ENCODE peak calls at places on chromosomes 3 and 15, in eight cellular contexts. One of them, this sample, is unnamed.

GRCh38 chr15:88649286-88649733 is 10.5 kb downstream of the ISG20 start:
- DNase-seq in NCI-H69: peak; percentile 39
- DNase-seq in CD4-positive, CD25-positive, alpha-beta regulatory T cell: peak; percentile 87
- DNase-seq in amygdala: peak; percentile 89
- DNase-seq in NCI-H1092 treated with DMSO at 0.1 percent for 48 hours: no peak
- DNase-seq in coronary artery: peak; percentile 63
- DNase-seq in NCI-H146: no peak
- DNase-seq in glutamatergic neuron: no peak
- DNase-seq in this sample: no peak

GRCh38 chr3:126512026-126512425 is 5.5 kb downstream of the UROC1 start:
- DNase-seq in CD4-positive, CD25-positive, alpha-beta regulatory T cell: no peak
- DNase-seq in NCI-H1092 treated with DMSO at 0.1 percent for 48 hours: no peak
- DNase-seq in glutamatergic neuron: peak; percentile 5
- DNase-seq in NCI-H69: no peak
- DNase-seq in NCI-H146: no peak
- DNase-seq in amygdala: peak; percentile 45
- DNase-seq in coronary artery: no peak
- DNase-seq in this sample: no peak

GRCh38 chr3:67401911-67402310 is 252.5 kb downstream of the SUCLG2 start:
- DNase-seq in NCI-H146: no peak
- DNase-seq in glutamatergic neuron: no peak
- DNase-seq in amygdala: no peak
- DNase-seq in coronary artery: no peak
- DNase-seq in NCI-H69: no peak
- DNase-seq in NCI-H1092 treated with DMSO at 0.1 percent for 48 hours: no peak
- DNase-seq in CD4-positive, CD25-positive, alpha-beta regulatory T cell: no peak
- DNase-seq in this sample: no peak

GRCh38 chr3:23969393-23969792 is 24.3 kb downstream of the NR1D2 start:
- DNase-seq in CD4-positive, CD25-positive, alpha-beta regulatory T cell: no peak
- DNase-seq in NCI-H1092 treated with DMSO at 0.1 percent for 48 hours: no peak
- DNase-seq in NCI-H69: no peak
- DNase-seq in amygdala: no peak
- DNase-seq in coronary artery: no peak
- DNase-seq in glutamatergic neuron: no peak
- DNase-seq in NCI-H146: no peak
- DNase-seq in this sample: no peak

GRCh38 chr15:68990755-68991500 is 23.6 kb upstream of the NOX5 start:
- DNase-seq in NCI-H146: no peak
- DNase-seq in coronary artery: peak; percentile 54
- DNase-seq in NCI-H1092 treated with DMSO at 0.1 percent for 48 hours: no peak
- DNase-seq in CD4-positive, CD25-positive, alpha-beta regulatory T cell: no peak
- DNase-seq in NCI-H69: no peak
- DNase-seq in amygdala: no peak
- DNase-seq in glutamatergic neuron: no peak
- DNase-seq in this sample: no peak

GRCh38 chr15:71055461-71055860 is 59.8 kb upstream of the THSD4 start:
- DNase-seq in amygdala: no peak
- DNase-seq in NCI-H1092 treated with DMSO at 0.1 percent for 48 hours: no peak
- DNase-seq in NCI-H146: no peak
- DNase-seq in coronary artery: no peak
- DNase-seq in NCI-H69: no peak
- DNase-seq in glutamatergic neuron: no peak
- DNase-seq in CD4-positive, CD25-positive, alpha-beta regulatory T cell: no peak
- DNase-seq in this sample: no peak

GRCh38 chr3:45962033-45962432 is 18.8 kb downstream of the CXCR6 start:
- DNase-seq in NCI-H1092 treated with DMSO at 0.1 percent for 48 hours: no peak
- DNase-seq in amygdala: no peak
- DNase-seq in glutamatergic neuron: no peak
- DNase-seq in coronary artery: no peak
- DNase-seq in NCI-H146: no peak
- DNase-seq in CD4-positive, CD25-positive, alpha-beta regulatory T cell: peak; percentile 28
- DNase-seq in NCI-H69: no peak
- DNase-seq in this sample: no peak

GRCh38 chr15:90954712-90955671 is at the start of gene RCCD1:
- DNase-seq in glutamatergic neuron: peak; percentile 94
- DNase-seq in NCI-H69: no peak
- DNase-seq in amygdala: peak; percentile 95
- DNase-seq in NCI-H146: peak; percentile 91
- DNase-seq in CD4-positive, CD25-positive, alpha-beta regulatory T cell: peak; percentile 96
- DNase-seq in coronary artery: peak; percentile 96
- DNase-seq in NCI-H1092 treated with DMSO at 0.1 percent for 48 hours: peak; percentile 80
- DNase-seq in this sample: peak; percentile 98

GRCh38 chr3:194715022-194715800 is 29.5 kb downstream of the FAM43A start:
- DNase-seq in NCI-H69: peak; percentile 91
- DNase-seq in amygdala: no peak
- DNase-seq in CD4-positive, CD25-positive, alpha-beta regulatory T cell: no peak
- DNase-seq in NCI-H1092 treated with DMSO at 0.1 percent for 48 hours: no peak
- DNase-seq in NCI-H146: no peak
- DNase-seq in glutamatergic neuron: no peak
- DNase-seq in coronary artery: no peak
- DNase-seq in this sample: no peak

GRCh38 chr3:119338749-119339148 is 44.6 kb downstream of the ARHGAP31 start:
- DNase-seq in amygdala: no peak
- DNase-seq in NCI-H146: no peak
- DNase-seq in NCI-H69: no peak
- DNase-seq in coronary artery: no peak
- DNase-seq in glutamatergic neuron: no peak
- DNase-seq in NCI-H1092 treated with DMSO at 0.1 percent for 48 hours: no peak
- DNase-seq in CD4-positive, CD25-positive, alpha-beta regulatory T cell: no peak
- DNase-seq in this sample: no peak

GRCh38 chr3:46318207-46318606 is 35.7 kb upstream of the CCR2 start:
- DNase-seq in CD4-positive, CD25-positive, alpha-beta regulatory T cell: no peak
- DNase-seq in NCI-H69: no peak
- DNase-seq in glutamatergic neuron: no peak
- DNase-seq in NCI-H1092 treated with DMSO at 0.1 percent for 48 hours: no peak
- DNase-seq in amygdala: no peak
- DNase-seq in NCI-H146: no peak
- DNase-seq in coronary artery: no peak
- DNase-seq in this sample: no peak

GRCh38 chr3:142964150-142964498 is 650 bp upstream of the PAQR9 start:
- DNase-seq in CD4-positive, CD25-positive, alpha-beta regulatory T cell: no peak
- DNase-seq in NCI-H69: peak; percentile 71
- DNase-seq in NCI-H146: peak; percentile 56
- DNase-seq in coronary artery: no peak
- DNase-seq in glutamatergic neuron: no peak
- DNase-seq in NCI-H1092 treated with DMSO at 0.1 percent for 48 hours: no peak
- DNase-seq in amygdala: no peak
- DNase-seq in this sample: peak; percentile 73

GRCh38 chr15:60935130-60935529 is 294.0 kb downstream of the RORA start:
- DNase-seq in glutamatergic neuron: no peak
- DNase-seq in NCI-H1092 treated with DMSO at 0.1 percent for 48 hours: peak; percentile 4
- DNase-seq in amygdala: peak; percentile 20
- DNase-seq in coronary artery: no peak
- DNase-seq in NCI-H69: no peak
- DNase-seq in NCI-H146: no peak
- DNase-seq in CD4-positive, CD25-positive, alpha-beta regulatory T cell: no peak
- DNase-seq in this sample: no peak

GRCh38 chr3:3134750-3135448 is 8.2 kb downstream of the TRNT1 start:
- DNase-seq in coronary artery: no peak
- DNase-seq in NCI-H1092 treated with DMSO at 0.1 percent for 48 hours: no peak
- DNase-seq in CD4-positive, CD25-positive, alpha-beta regulatory T cell: no peak
- DNase-seq in NCI-H69: peak; percentile 21
- DNase-seq in amygdala: no peak
- DNase-seq in glutamatergic neuron: no peak
- DNase-seq in NCI-H146: no peak
- DNase-seq in this sample: no peak

GRCh38 chr3:69439683-69440270 is 53.9 kb upstream of the FRMD4B start:
- DNase-seq in NCI-H69: peak; percentile 0
- DNase-seq in NCI-H1092 treated with DMSO at 0.1 percent for 48 hours: no peak
- DNase-seq in amygdala: no peak
- DNase-seq in glutamatergic neuron: no peak
- DNase-seq in NCI-H146: no peak
- DNase-seq in coronary artery: no peak
- DNase-seq in CD4-positive, CD25-positive, alpha-beta regulatory T cell: peak; percentile 26
- DNase-seq in this sample: peak; percentile 32

GRCh38 chr3:120144267-120144666 is 50.0 kb upstream of the GSK3B start:
- DNase-seq in glutamatergic neuron: no peak
- DNase-seq in CD4-positive, CD25-positive, alpha-beta regulatory T cell: no peak
- DNase-seq in amygdala: no peak
- DNase-seq in NCI-H69: no peak
- DNase-seq in NCI-H146: no peak
- DNase-seq in coronary artery: no peak
- DNase-seq in NCI-H1092 treated with DMSO at 0.1 percent for 48 hours: no peak
- DNase-seq in this sample: peak; percentile 74

GRCh38 chr15:94119215-94119815 is 112.0 kb upstream of the MCTP2 start:
- DNase-seq in NCI-H69: peak; percentile 37
- DNase-seq in CD4-positive, CD25-positive, alpha-beta regulatory T cell: no peak
- DNase-seq in amygdala: peak; percentile 8
- DNase-seq in NCI-H1092 treated with DMSO at 0.1 percent for 48 hours: no peak
- DNase-seq in coronary artery: no peak
- DNase-seq in glutamatergic neuron: peak; percentile 22
- DNase-seq in NCI-H146: no peak
- DNase-seq in this sample: peak; percentile 3

GRCh38 chr15:76173317-76173834 is 113.6 kb downstream of the TMEM266 start:
- DNase-seq in amygdala: no peak
- DNase-seq in NCI-H69: no peak
- DNase-seq in glutamatergic neuron: no peak
- DNase-seq in NCI-H1092 treated with DMSO at 0.1 percent for 48 hours: no peak
- DNase-seq in NCI-H146: no peak
- DNase-seq in CD4-positive, CD25-positive, alpha-beta regulatory T cell: no peak
- DNase-seq in coronary artery: no peak
- DNase-seq in this sample: no peak

GRCh38 chr3:182451871-182452270 is 341.4 kb upstream of the ATP11B start:
- DNase-seq in coronary artery: no peak
- DNase-seq in NCI-H1092 treated with DMSO at 0.1 percent for 48 hours: no peak
- DNase-seq in amygdala: no peak
- DNase-seq in NCI-H69: no peak
- DNase-seq in glutamatergic neuron: no peak
- DNase-seq in CD4-positive, CD25-positive, alpha-beta regulatory T cell: no peak
- DNase-seq in NCI-H146: no peak
- DNase-seq in this sample: no peak

GRCh38 chr15:37100109-37100873 is at the start of gene MEIS2:
- DNase-seq in coronary artery: peak; percentile 97
- DNase-seq in NCI-H1092 treated with DMSO at 0.1 percent for 48 hours: peak; percentile 56
- DNase-seq in CD4-positive, CD25-positive, alpha-beta regulatory T cell: peak; percentile 50
- DNase-seq in glutamatergic neuron: peak; percentile 79
- DNase-seq in amygdala: peak; percentile 91
- DNase-seq in NCI-H69: peak; percentile 100
- DNase-seq in NCI-H146: peak; percentile 95
- DNase-seq in this sample: peak; percentile 99

GRCh38 chr3:50204804-50205718 is at the start of gene SLC38A3:
- DNase-seq in coronary artery: no peak
- DNase-seq in amygdala: peak; percentile 63
- DNase-seq in NCI-H69: peak; percentile 49
- DNase-seq in glutamatergic neuron: peak; percentile 68
- DNase-seq in NCI-H146: peak; percentile 44
- DNase-seq in CD4-positive, CD25-positive, alpha-beta regulatory T cell: no peak
- DNase-seq in NCI-H1092 treated with DMSO at 0.1 percent for 48 hours: no peak
- DNase-seq in this sample: peak; percentile 81

GRCh38 chr3:61780455-61781239 is 219.3 kb downstream of the PTPRG start:
- DNase-seq in NCI-H146: no peak
- DNase-seq in coronary artery: no peak
- DNase-seq in NCI-H1092 treated with DMSO at 0.1 percent for 48 hours: no peak
- DNase-seq in CD4-positive, CD25-positive, alpha-beta regulatory T cell: no peak
- DNase-seq in NCI-H69: no peak
- DNase-seq in glutamatergic neuron: no peak
- DNase-seq in amygdala: no peak
- DNase-seq in this sample: no peak

GRCh38 chr3:88713233-88713691 is 394.2 kb upstream of the EPHA3 start:
- DNase-seq in CD4-positive, CD25-positive, alpha-beta regulatory T cell: no peak
- DNase-seq in NCI-H146: no peak
- DNase-seq in glutamatergic neuron: no peak
- DNase-seq in NCI-H69: no peak
- DNase-seq in amygdala: no peak
- DNase-seq in NCI-H1092 treated with DMSO at 0.1 percent for 48 hours: no peak
- DNase-seq in coronary artery: no peak
- DNase-seq in this sample: no peak

GRCh38 chr3:98971183-98971681 is 69.7 kb upstream of the DCBLD2 start:
- DNase-seq in glutamatergic neuron: no peak
- DNase-seq in NCI-H1092 treated with DMSO at 0.1 percent for 48 hours: no peak
- DNase-seq in amygdala: no peak
- DNase-seq in NCI-H69: no peak
- DNase-seq in NCI-H146: no peak
- DNase-seq in CD4-positive, CD25-positive, alpha-beta regulatory T cell: no peak
- DNase-seq in coronary artery: no peak
- DNase-seq in this sample: no peak

GRCh38 chr15:71411538-71412482 is 296.5 kb downstream of the THSD4 start:
- DNase-seq in CD4-positive, CD25-positive, alpha-beta regulatory T cell: no peak
- DNase-seq in NCI-H146: no peak
- DNase-seq in glutamatergic neuron: no peak
- DNase-seq in coronary artery: no peak
- DNase-seq in NCI-H69: no peak
- DNase-seq in NCI-H1092 treated with DMSO at 0.1 percent for 48 hours: no peak
- DNase-seq in amygdala: peak; percentile 11
- DNase-seq in this sample: peak; percentile 98

GRCh38 chr3:54830658-54831057 is 97.2 kb downstream of the LRTM1 start:
- DNase-seq in CD4-positive, CD25-positive, alpha-beta regulatory T cell: peak; percentile 33
- DNase-seq in amygdala: no peak
- DNase-seq in NCI-H1092 treated with DMSO at 0.1 percent for 48 hours: no peak
- DNase-seq in glutamatergic neuron: peak; percentile 37
- DNase-seq in NCI-H146: peak; percentile 19
- DNase-seq in NCI-H69: peak; percentile 4
- DNase-seq in coronary artery: no peak
- DNase-seq in this sample: peak; percentile 46

GRCh38 chr3:31116651-31117050 is 222.2 kb upstream of the GADL1 start:
- DNase-seq in glutamatergic neuron: no peak
- DNase-seq in CD4-positive, CD25-positive, alpha-beta regulatory T cell: no peak
- DNase-seq in coronary artery: no peak
- DNase-seq in NCI-H146: no peak
- DNase-seq in NCI-H1092 treated with DMSO at 0.1 percent for 48 hours: no peak
- DNase-seq in amygdala: no peak
- DNase-seq in NCI-H69: no peak
- DNase-seq in this sample: no peak